ENCODE peak calls at places on chromosomes 2 and 18, in ten cellular contexts. A is endodermal cell, N is PC-9, U is NB4, Q is fibroblast of pulmonary artery, L is sigmoid colon, X is HCT116, P is colonic mucosa, E is kidney, C is foreskin fibroblast. B is an unnamed sample.

GRCh38 chr2:240436626-240437180 is 1.2 kb downstream of the GPC1 start:
- DNase-seq in X (no peak), P (no peak), C (peak), A (peak), U (no peak), E (peak), N (peak), Q (peak), L (peak), B (peak)

GRCh38 chr2:148546270-148546669 is 98.3 kb upstream of the EPC2 start:
- DNase-seq in C (no peak), U (peak), Q (peak), E (no peak), P (no peak), X (no peak), N (no peak), A (no peak), L (no peak), B (no peak)

GRCh38 chr2:101699191-101699938 is 1.9 kb downstream of the MAP4K4 start:
- DNase-seq in U (peak), A (no peak), P (no peak), X (no peak), N (no peak), C (no peak), Q (no peak), L (no peak), E (no peak), B (peak)

GRCh38 chr2:226716126-226716525 is 83.5 kb downstream of the IRS1 start:
- DNase-seq in U (no peak), E (no peak), Q (no peak), X (no peak), A (no peak), P (no peak), N (no peak), C (no peak), L (no peak), B (no peak)

GRCh38 chr2:25738383-25739343 is 65.3 kb upstream of the DTNB start:
- DNase-seq in X (no peak), L (no peak), U (no peak), C (no peak), E (no peak), P (no peak), N (no peak), Q (no peak), A (no peak), B (no peak)

GRCh38 chr18:48173557-48173956 is 235.6 kb downstream of the ZBTB7C start:
- DNase-seq in U (no peak), A (no peak), L (no peak), Q (no peak), C (no peak), X (no peak), P (peak), N (no peak), E (no peak), B (no peak)

GRCh38 chr2:44362207-44363015 is 664 bp downstream of the CAMKMT start:
- DNase-seq in P (peak), N (no peak), E (peak), A (no peak), X (peak), U (peak), L (peak), C (peak), Q (peak), B (peak)

GRCh38 chr2:127173073-127173472 is 47.0 kb downstream of the CYP27C1 start:
- DNase-seq in L (peak), P (no peak), C (peak), A (no peak), X (no peak), N (no peak), E (no peak), U (no peak), Q (peak), B (peak)

GRCh38 chr2:230762317-230762896 is 49.8 kb downstream of the CAB39 start:
- DNase-seq in X (no peak), E (no peak), U (peak), N (no peak), A (peak), L (no peak), Q (no peak), P (no peak), C (peak), B (no peak)

GRCh38 chr2:64831134-64831976 is 157.8 kb upstream of the SLC1A4 start:
- DNase-seq in A (peak), P (peak), U (peak), Q (peak), E (peak), L (peak), N (peak), C (peak), X (peak), B (peak)

GRCh38 chr2:112150851-112151250 is 12.7 kb downstream of the FBLN7 start:
- DNase-seq in X (no peak), U (no peak), P (peak), Q (no peak), A (peak), L (no peak), E (peak), C (no peak), N (no peak), B (no peak)

GRCh38 chr2:8154936-8155335 is 526.9 kb upstream of the ID2 start:
- DNase-seq in C (peak), Q (no peak), N (no peak), L (no peak), U (peak), A (no peak), P (no peak), E (no peak), X (no peak), B (peak)

GRCh38 chr18:13232060-13232917 is 13.7 kb downstream of the LDLRAD4 start:
- DNase-seq in A (no peak), N (no peak), C (no peak), P (peak), Q (no peak), E (no peak), X (no peak), L (peak), U (no peak), B (no peak)

GRCh38 chr18:56696966-56697365 is 45.8 kb downstream of the WDR7 start:
- DNase-seq in C (peak), N (no peak), A (no peak), X (no peak), P (no peak), L (no peak), E (no peak), U (no peak), Q (peak), B (peak)

GRCh38 chr2:224217962-224218347 is 178.9 kb upstream of the SERPINE2 start:
- DNase-seq in E (no peak), L (no peak), A (no peak), U (no peak), P (no peak), X (no peak), Q (peak), N (no peak), C (peak), B (peak)

GRCh38 chr2:109677815-109678580 is 63.8 kb downstream of the SOWAHC start:
- DNase-seq in N (no peak), Q (no peak), E (no peak), X (no peak), P (no peak), A (no peak), L (no peak), U (no peak), C (no peak), B (no peak)

GRCh38 chr2:86036790-86037138 is 68.9 kb downstream of the POLR1A start:
- DNase-seq in A (no peak), U (no peak), C (no peak), Q (no peak), E (no peak), N (no peak), L (no peak), X (no peak), P (no peak), B (no peak)

GRCh38 chr2:205056066-205056678 is 510.9 kb downstream of the PARD3B start:
- DNase-seq in N (no peak), X (no peak), C (peak), L (no peak), E (no peak), P (no peak), U (no peak), A (no peak), Q (peak), B (peak)

GRCh38 chr2:24908316-24908937 is 11.6 kb downstream of the ADCY3 start:
- DNase-seq in N (no peak), P (no peak), X (no peak), L (no peak), Q (no peak), E (peak), U (no peak), C (peak), A (peak), B (no peak)

GRCh38 chr2:98805412-98806265 is 74.7 kb upstream of the MGAT4A start:
- DNase-seq in U (peak), X (no peak), C (peak), L (no peak), N (no peak), Q (peak), A (peak), P (no peak), E (no peak), B (peak)

GRCh38 chr2:134372611-134373131 is 118.8 kb downstream of the MGAT5 start:
- DNase-seq in L (peak), C (peak), A (no peak), Q (peak), N (no peak), E (no peak), U (no peak), X (no peak), P (no peak), B (peak)

DNA sequence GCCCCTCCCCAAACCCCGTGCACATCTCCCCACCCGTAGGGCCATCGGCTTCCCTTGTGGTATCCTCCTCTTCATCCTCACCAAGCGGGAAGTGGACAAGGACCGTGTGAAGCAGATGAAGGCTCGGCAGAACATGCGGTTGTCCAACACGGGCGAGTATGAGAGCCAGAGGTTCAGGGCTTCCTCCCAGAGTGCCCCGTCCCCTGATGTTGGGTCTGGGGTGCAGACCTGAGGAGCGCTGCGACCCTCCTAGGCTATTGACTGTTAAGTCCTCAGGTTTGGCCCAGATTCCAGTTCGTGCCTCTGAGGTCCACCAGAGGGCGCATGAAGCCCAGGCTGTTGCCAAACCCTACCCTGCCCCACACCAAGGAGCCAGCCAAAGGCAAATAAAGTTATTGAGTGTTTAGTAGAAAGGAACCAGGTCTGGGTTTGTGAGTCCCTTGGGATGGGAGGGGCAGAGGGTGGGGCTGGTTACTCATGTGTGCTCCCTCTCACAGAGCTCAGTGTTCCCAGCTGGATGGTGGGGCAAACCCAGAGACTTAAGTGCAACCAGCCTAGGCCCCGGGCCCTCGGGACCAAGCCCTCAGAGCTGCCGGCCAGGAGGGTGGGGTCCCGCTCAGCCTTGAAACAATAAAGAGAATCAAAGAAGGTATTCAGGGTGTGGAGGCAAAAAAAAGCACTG is 2.4 kb downstream of the PNKD start:
- DNase-seq in L (peak), E (peak), C (peak), X (peak), P (peak), U (peak), N (peak), Q (peak), A (peak), B (peak)
- H3K4me3 ChIP-seq in L (peak), E (no peak), C (peak), X (no peak), P (no peak), U (no peak), N (no peak), Q (no peak), A (no peak), B (peak)

GRCh38 chr2:175181104-175181876 is at the start of gene ATP5MC3:
- DNase-seq in A (peak), C (peak), P (peak), L (peak), U (peak), Q (peak), X (peak), N (peak), E (peak), B (peak)
- TF ChIP-seq CTCF in A (peak), C (no peak), P (no peak), L (no peak), U (no peak), Q (peak), X (peak), N (peak), E (no peak), B (peak)

GRCh38 chr2:168916329-168916672 is 15.2 kb downstream of the G6PC2 start:
- DNase-seq in X (no peak), N (no peak), P (no peak), Q (no peak), U (no peak), E (no peak), A (no peak), C (no peak), L (no peak), B (no peak)
- H3K4me3 ChIP-seq in X (no peak), N (no peak), P (no peak), Q (no peak), U (no peak), E (no peak), A (no peak), C (no peak), L (no peak), B (no peak)

DNA sequence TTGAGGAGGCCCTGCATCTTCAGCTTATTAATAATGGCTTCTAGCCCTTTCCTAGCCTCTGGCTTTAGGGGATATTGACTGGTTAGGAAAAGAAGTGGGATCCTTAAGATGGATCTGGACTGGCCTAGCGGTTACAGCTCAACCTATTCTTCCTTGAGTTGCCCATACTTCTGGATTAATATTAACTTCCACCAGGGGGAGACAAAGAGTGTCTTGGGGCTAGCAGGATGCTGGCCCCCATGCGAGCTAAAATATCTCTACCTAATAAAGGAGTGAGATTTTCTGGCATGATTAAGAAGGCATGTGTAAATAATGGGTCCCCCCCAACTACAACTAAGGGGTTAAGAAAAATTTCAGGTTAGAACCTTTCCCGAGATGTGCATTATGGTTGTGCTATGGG is 23.2 kb upstream of the PLA2R1 start:
- DNase-seq in P (no peak), A (no peak), X (no peak), Q (no peak), U (no peak), C (no peak), L (no peak), E (no peak), N (no peak), B (no peak)
- TF ChIP-seq CTCF in P (no peak), A (peak), X (peak), Q (peak), U (peak), C (peak), L (no peak), E (no peak), N (peak), B (no peak)

DNA sequence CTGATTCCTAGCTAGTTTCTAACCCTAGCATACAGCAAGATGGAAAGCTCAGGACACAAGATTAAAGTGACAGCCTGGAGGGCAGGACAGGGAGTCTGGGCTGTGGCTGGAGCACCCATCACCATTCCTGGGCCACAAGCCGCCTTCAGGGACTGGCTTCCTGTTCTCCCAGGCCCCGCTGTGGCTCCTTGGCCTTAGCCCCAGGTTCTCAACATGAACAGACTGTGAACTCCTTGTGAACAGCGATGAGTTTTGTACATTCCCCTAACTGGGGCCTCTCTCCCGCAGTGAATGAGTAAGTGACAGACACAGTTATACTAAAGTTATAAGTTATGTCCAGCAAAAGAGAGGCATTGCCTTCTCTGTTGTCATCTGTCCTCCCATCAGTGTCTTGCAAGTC is 35.9 kb upstream of the SLC14A1 start:
- DNase-seq in E (no peak), X (no peak), Q (peak), C (peak), P (no peak), A (no peak), U (peak), N (no peak), L (no peak), B (no peak)
- H3K4me3 ChIP-seq in E (no peak), X (no peak), Q (no peak), C (no peak), P (no peak), A (no peak), U (peak), N (no peak), L (no peak), B (no peak)

GRCh38 chr2:100246163-100247145 is 75.8 kb downstream of the LONRF2 start:
- DNase-seq in L (no peak), A (peak), Q (peak), C (peak), P (no peak), N (no peak), X (peak), U (peak), E (no peak), B (peak)
- TF ChIP-seq CTCF in L (no peak), A (peak), Q (peak), C (peak), P (no peak), N (peak), X (peak), U (peak), E (peak), B (peak)

B was measured in fibroblast of the aortic adventitia.